ENCODE peak calls at places on chromosomes 4 and X, in eight cellular contexts. E is upper lobe of left lung, Z is transverse colon, V is stomach, A is HepG2, B is uterus, W is prostate gland, S is right lobe of liver. U is an unnamed sample.

GRCh38 chr4:88356771-88357170 is 21.9 kb upstream of the HERC6 start:
- DNase-seq in E (no peak), Z (no peak), V (no peak), A (no peak), B (no peak), W (no peak), S (no peak), U (no peak)

GRCh38 chrX:45347877-45348675 is 147.4 kb upstream of the DIPK2B start:
- DNase-seq in E (no peak), Z (no peak), V (no peak), A (no peak), B (no peak), W (no peak), S (no peak), U (no peak)

GRCh38 chrX:47706575-47706974 is 47.6 kb upstream of the UXT start:
- DNase-seq in E (no peak), Z (no peak), V (no peak), A (no peak), B (no peak), W (no peak), S (no peak), U (no peak)

GRCh38 chrX:132071260-132071659 is 48.2 kb downstream of the STK26 start:
- DNase-seq in E (no peak), Z (no peak), V (no peak), A (peak), B (no peak), W (no peak), S (no peak), U (no peak)

GRCh38 chrX:96683997-96684338 is 674 bp upstream of the DIAPH2 start:
- DNase-seq in E (no peak), Z (no peak), V (no peak), A (peak), B (no peak), W (no peak), S (no peak), U (no peak)

GRCh38 chrX:28659269-28659668 is 72.0 kb downstream of the IL1RAPL1 start:
- DNase-seq in E (no peak), Z (no peak), V (no peak), A (no peak), B (no peak), W (no peak), S (no peak), U (no peak)

GRCh38 chr4:174244441-174244840 is 39.0 kb downstream of the FBXO8 start:
- DNase-seq in E (no peak), Z (no peak), V (no peak), A (no peak), B (no peak), W (no peak), S (no peak), U (no peak)

GRCh38 chrX:118974908-118975671 is 672 bp downstream of the LONRF3 start:
- DNase-seq in E (peak), Z (peak), V (peak), A (peak), B (peak), W (peak), S (peak), U (peak)

GRCh38 chr4:121200795-121201472 is 36.8 kb upstream of the TNIP3 start:
- DNase-seq in E (no peak), Z (no peak), V (no peak), A (no peak), B (no peak), W (no peak), S (no peak), U (no peak)

DNA sequence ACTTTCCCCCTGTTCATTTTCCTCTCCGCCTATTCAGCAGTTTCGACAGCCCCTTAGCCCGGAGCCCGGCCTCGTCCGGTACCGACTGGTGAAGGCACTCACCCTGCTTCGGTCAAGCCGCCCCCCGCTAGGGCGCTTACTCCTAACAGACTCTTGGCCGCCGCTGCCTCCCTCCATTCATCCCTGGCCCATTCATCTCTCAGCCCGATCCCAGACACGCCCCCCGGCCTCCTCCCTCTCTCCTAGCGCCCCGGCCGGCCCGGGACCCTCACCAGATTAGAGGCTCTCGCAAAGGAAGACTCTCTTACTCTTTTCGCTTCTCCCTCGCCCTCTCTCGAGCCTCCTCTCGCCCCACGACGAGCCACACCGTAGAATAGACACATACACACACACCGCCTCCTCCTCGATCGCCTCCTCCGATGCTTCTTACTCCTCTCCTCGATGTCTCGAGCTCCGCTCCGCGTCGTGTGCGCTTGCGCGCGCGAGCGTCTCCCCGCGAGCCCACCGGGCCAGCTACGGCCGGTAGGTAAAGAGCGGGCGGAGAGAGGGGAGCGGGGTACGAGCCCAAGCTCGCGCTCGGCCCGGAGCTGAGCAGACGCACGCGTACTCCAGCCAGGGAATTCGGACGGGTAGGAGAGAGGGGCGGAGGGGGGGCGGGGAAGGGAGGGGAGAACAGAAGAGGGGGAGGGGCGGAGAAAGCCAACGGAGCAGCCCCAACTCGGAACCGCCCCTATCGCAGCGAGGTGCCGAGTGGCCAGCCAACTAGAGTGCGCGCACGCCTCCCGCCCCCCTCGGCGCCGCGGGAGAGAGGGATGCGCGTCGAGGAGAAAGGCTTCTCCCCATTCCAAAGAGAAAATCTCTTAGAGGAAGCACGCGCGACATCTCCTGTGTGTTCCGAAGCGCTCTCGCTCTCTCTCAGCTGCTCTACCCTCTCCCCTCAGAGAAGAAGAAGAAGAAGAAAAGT is at the start of gene WNK3:
- DNase-seq in E (peak), Z (peak), V (peak), A (peak), B (peak), W (peak), S (peak), U (peak)
- TF ChIP-seq POLR2A in E (no peak), Z (no peak), V (no peak), A (no peak), B (no peak), W (no peak), S (no peak), U (no peak)

DNA sequence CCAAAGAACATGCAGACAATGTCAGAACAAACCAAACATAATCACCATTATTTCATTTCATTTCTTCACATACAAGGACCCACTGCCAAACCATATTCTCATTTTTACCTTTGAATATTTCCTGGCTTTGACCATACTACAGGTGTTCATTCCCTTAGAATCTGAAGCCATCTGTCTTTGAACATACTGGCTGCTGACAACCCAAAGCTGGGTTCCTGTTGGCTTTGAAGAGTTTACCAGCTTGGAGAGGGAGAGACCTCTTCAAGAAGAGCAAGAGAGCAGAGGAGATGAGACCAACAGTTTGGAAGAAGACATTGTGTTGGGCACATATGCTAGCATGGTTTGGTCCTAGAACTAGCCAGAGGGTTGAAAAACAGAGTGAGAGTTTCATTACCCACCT is 145.6 kb upstream of the KCNIP4 start:
- DNase-seq in E (no peak), Z (no peak), V (no peak), A (no peak), B (no peak), W (no peak), S (no peak), U (no peak)
- TF ChIP-seq POLR2A in E (no peak), Z (no peak), V (no peak), A (no peak), B (no peak), W (no peak), S (no peak), U (no peak)

GRCh38 chrX:12974797-12975669 is at the start of gene TMSB4X:
- DNase-seq in E (peak), Z (peak), V (peak), A (no peak), B (peak), W (peak), S (peak), U (peak)
- TF ChIP-seq POLR2A in E (peak), Z (peak), V (peak), A (no peak), B (peak), W (peak), S (peak), U (peak)

GRCh38 chrX:101391831-101392230 is 1.0 kb downstream of the RPL36A start:
- DNase-seq in E (no peak), Z (no peak), V (no peak), A (no peak), B (no peak), W (no peak), S (no peak), U (no peak)

GRCh38 chrX:101394372-101394771 is 3.6 kb downstream of the RPL36A start:
- DNase-seq in E (no peak), Z (no peak), V (no peak), A (no peak), B (no peak), W (no peak), S (no peak), U (no peak)

GRCh38 chrX:101390664-101391525 is at the start of gene RPL36A:
- DNase-seq in E (peak), Z (peak), V (peak), A (peak), B (peak), W (peak), S (peak), U (peak)

GRCh38 chrX:101395789-101396188 is 5.0 kb downstream of the RPL36A start:
- DNase-seq in E (no peak), Z (no peak), V (no peak), A (peak), B (no peak), W (no peak), S (no peak), U (no peak)

DNA sequence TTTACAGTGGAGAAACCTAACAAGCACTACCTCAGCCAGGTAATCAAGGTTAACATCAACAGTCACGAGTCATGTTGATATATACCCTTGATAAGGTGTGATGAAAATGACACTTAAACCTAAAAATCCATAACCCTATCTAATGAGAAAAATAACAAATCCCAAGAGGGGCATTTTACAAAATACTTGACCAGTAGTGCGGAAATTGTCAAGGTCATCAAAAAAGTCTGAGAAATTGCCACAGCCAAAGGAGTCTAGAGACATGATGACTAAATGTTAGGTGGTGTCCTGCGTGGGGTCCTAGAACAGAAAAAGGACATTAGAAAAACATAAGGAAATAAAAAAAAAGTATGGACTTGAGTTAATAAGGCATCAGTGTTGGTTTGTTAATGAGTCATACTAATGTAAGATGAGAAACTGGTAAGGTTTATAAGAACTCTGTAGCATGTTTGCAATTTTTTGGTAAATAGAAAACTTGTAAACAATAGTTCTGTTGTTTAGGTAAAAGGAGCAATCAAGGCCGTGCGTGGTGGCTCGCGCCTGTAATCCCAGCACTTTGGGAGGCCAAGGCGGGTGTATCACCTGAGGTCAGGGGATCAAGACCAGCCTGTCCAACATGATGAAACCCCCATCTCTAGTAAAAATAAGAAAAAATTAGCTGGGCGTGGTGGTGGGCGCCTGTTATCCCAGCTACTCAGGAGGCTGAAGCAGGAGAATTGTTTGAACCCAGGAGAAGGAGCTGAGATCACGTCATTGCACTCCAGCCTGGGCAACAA is 2.9 kb downstream of the RPL36A start:
- DNase-seq in E (no peak), Z (no peak), V (no peak), A (no peak), B (no peak), W (no peak), S (no peak), U (no peak)
- TF ChIP-seq POLR2A in E (no peak), Z (no peak), V (no peak), A (no peak), B (no peak), W (no peak), S (no peak), U (no peak)

GRCh38 chr4:164955107-164955805 is 22.2 kb downstream of the TRIM61 start:
- DNase-seq in E (no peak), Z (no peak), V (no peak), A (no peak), B (no peak), W (no peak), S (no peak), U (no peak)

GRCh38 chr4:164952551-164952950 is 24.9 kb downstream of the TRIM61 start:
- DNase-seq in E (no peak), Z (no peak), V (no peak), A (no peak), B (no peak), W (no peak), S (no peak), U (no peak)

GRCh38 chr4:164959896-164960295 is 17.6 kb downstream of the TRIM61 start:
- DNase-seq in E (no peak), Z (no peak), V (no peak), A (no peak), B (no peak), W (no peak), S (no peak), U (no peak)

GRCh38 chr4:164956766-164957643 is 20.5 kb downstream of the TRIM61 start:
- DNase-seq in E (peak), Z (peak), V (peak), A (no peak), B (peak), W (peak), S (peak), U (peak)
- TF ChIP-seq POLR2A in E (no peak), Z (no peak), V (no peak), A (no peak), B (no peak), W (no peak), S (no peak), U (no peak)

GRCh38 chrX:150365051-150365952 is 2.2 kb downstream of the MAMLD1 start:
- DNase-seq in E (peak), Z (peak), V (peak), A (no peak), B (peak), W (peak), S (peak), U (peak)
- TF ChIP-seq POLR2A in E (no peak), Z (peak), V (no peak), A (no peak), B (peak), W (no peak), S (peak), U (no peak)